ENCODE peak calls at places on chromosomes 6 and 20, in ten cellular contexts. O is esophagus muscularis mucosa; S is CD8-positive, alpha-beta T cell; L is cardiac fibroblast; B is progenitor cell of endocrine pancreas; N is MM.1S; K is CD14-positive monocyte; J is left ventricle myocardium inferior; Q is GM13977; Y is lower lobe of right lung. Z is an unnamed sample.

GRCh38 chr6:83371428-83371827 is 59.4 kb downstream of the ME1 start:
- DNase-seq in O (no peak), S (no peak), L (peak), B (no peak), N (no peak), K (no peak), J (no peak), Q (no peak), Y (no peak), Z (no peak)

GRCh38 chr20:13659288-13659687 is 20.6 kb upstream of the TASP1 start:
- DNase-seq in O (no peak), S (no peak), L (no peak), B (no peak), N (no peak), K (no peak), J (no peak), Q (peak), Y (no peak), Z (peak)

GRCh38 chr6:155485756-155486155 is 30.1 kb upstream of the NOX3 start:
- DNase-seq in O (no peak), S (no peak), L (no peak), B (no peak), N (no peak), K (no peak), J (no peak), Q (no peak), Y (no peak), Z (no peak)

GRCh38 chr6:3748208-3748701 is 3.3 kb downstream of the PXDC1 start:
- DNase-seq in O (no peak), S (no peak), L (peak), B (peak), N (peak), K (peak), J (peak), Q (peak), Y (peak), Z (no peak)

GRCh38 chr6:158500016-158500735 is 59.7 kb upstream of the TMEM181 start:
- DNase-seq in O (no peak), S (no peak), L (peak), B (no peak), N (no peak), K (no peak), J (no peak), Q (no peak), Y (no peak), Z (no peak)

GRCh38 chr6:52877168-52877567 is 32.3 kb downstream of the GSTA3 start:
- DNase-seq in O (no peak), S (no peak), L (peak), B (no peak), N (peak), K (no peak), J (no peak), Q (no peak), Y (no peak), Z (no peak)

GRCh38 chr20:53448426-53448825 is 145.2 kb downstream of the ZNF217 start:
- DNase-seq in O (no peak), S (no peak), L (no peak), B (no peak), N (no peak), K (no peak), J (no peak), Q (no peak), Y (no peak), Z (no peak)

GRCh38 chr6:156028310-156029131 is 572.9 kb upstream of the NOX3 start:
- DNase-seq in O (no peak), S (no peak), L (no peak), B (no peak), N (no peak), K (no peak), J (no peak), Q (no peak), Y (no peak), Z (no peak)

GRCh38 chr6:142907017-142907470 is 37.9 kb downstream of the HIVEP2 start:
- DNase-seq in O (no peak), S (no peak), L (no peak), B (no peak), N (peak), K (no peak), J (no peak), Q (no peak), Y (no peak), Z (peak)

GRCh38 chr20:59001449-59002171 is 5.4 kb downstream of the CTSZ start:
- DNase-seq in O (no peak), S (no peak), L (no peak), B (no peak), N (no peak), K (no peak), J (no peak), Q (no peak), Y (no peak), Z (no peak)

GRCh38 chr6:43189905-43190304 is 7.9 kb downstream of the CUL9 start:
- DNase-seq in O (no peak), S (no peak), L (no peak), B (no peak), N (no peak), K (no peak), J (no peak), Q (no peak), Y (no peak), Z (no peak)

GRCh38 chr20:57656252-57656820 is 36.1 kb upstream of the ZBP1 start:
- DNase-seq in O (peak), S (no peak), L (no peak), B (no peak), N (no peak), K (no peak), J (no peak), Q (peak), Y (peak), Z (no peak)

GRCh38 chr6:132391391-132392291 is 9.6 kb downstream of the MOXD1 start:
- DNase-seq in O (no peak), S (no peak), L (peak), B (no peak), N (no peak), K (no peak), J (peak), Q (no peak), Y (no peak), Z (no peak)

GRCh38 chr6:17120019-17120418 is 18.2 kb downstream of the STMND1 start:
- DNase-seq in O (no peak), S (no peak), L (no peak), B (no peak), N (no peak), K (no peak), J (no peak), Q (no peak), Y (no peak), Z (no peak)

GRCh38 chr20:57609086-57609841 is 11.0 kb downstream of the ZBP1 start:
- DNase-seq in O (no peak), S (no peak), L (no peak), B (no peak), N (no peak), K (no peak), J (no peak), Q (no peak), Y (peak), Z (no peak)

GRCh38 chr20:63232235-63233060 is 3.3 kb upstream of the BIRC7 start:
- DNase-seq in O (no peak), S (no peak), L (peak), B (no peak), N (no peak), K (no peak), J (no peak), Q (no peak), Y (no peak), Z (no peak)

GRCh38 chr6:56246941-56247653 is at the start of gene COL21A1:
- DNase-seq in O (no peak), S (no peak), L (peak), B (peak), N (no peak), K (no peak), J (peak), Q (no peak), Y (peak), Z (no peak)

GRCh38 chr20:33348136-33348937 is 53.0 kb downstream of the CDK5RAP1 start:
- DNase-seq in O (no peak), S (no peak), L (no peak), B (no peak), N (no peak), K (no peak), J (no peak), Q (no peak), Y (no peak), Z (no peak)

GRCh38 chr6:31386977-31387376 is 16.4 kb upstream of the MICA start:
- DNase-seq in O (no peak), S (no peak), L (no peak), B (no peak), N (no peak), K (no peak), J (no peak), Q (no peak), Y (no peak), Z (no peak)

GRCh38 chr20:2299301-2299700 is 3.5 kb downstream of the TGM3 start:
- DNase-seq in O (no peak), S (no peak), L (no peak), B (no peak), N (no peak), K (peak), J (peak), Q (no peak), Y (peak), Z (no peak)

GRCh38 chr6:102679844-102680243 is 1286.3 kb downstream of the GRIK2 start:
- DNase-seq in O (no peak), S (no peak), L (no peak), B (no peak), N (no peak), K (no peak), J (no peak), Q (no peak), Y (no peak), Z (no peak)

GRCh38 chr6:129007819-129008218 is 124.9 kb downstream of the LAMA2 start:
- DNase-seq in O (no peak), S (no peak), L (no peak), B (no peak), N (no peak), K (no peak), J (no peak), Q (no peak), Y (no peak), Z (no peak)

GRCh38 chr20:23889775-23890187 is 10.2 kb upstream of the CST5 start:
- DNase-seq in O (peak), S (peak), L (peak), B (peak), N (peak), K (no peak), J (peak), Q (peak), Y (no peak), Z (peak)

GRCh38 chr6:138161434-138162103 is at the start of gene ARFGEF3:
- DNase-seq in O (no peak), S (peak), L (peak), B (peak), N (peak), K (no peak), J (peak), Q (peak), Y (peak), Z (peak)

GRCh38 chr6:35213824-35214756 is at the start of gene SCUBE3:
- DNase-seq in O (no peak), S (no peak), L (peak), B (peak), N (no peak), K (no peak), J (peak), Q (peak), Y (no peak), Z (no peak)

GRCh38 chr20:4961746-4962145 is 39.6 kb downstream of the SLC23A2 start:
- DNase-seq in O (no peak), S (peak), L (peak), B (no peak), N (no peak), K (peak), J (no peak), Q (no peak), Y (no peak), Z (no peak)

GRCh38 chr20:51303731-51304670 is 238.5 kb downstream of the NFATC2 start:
- DNase-seq in O (no peak), S (no peak), L (no peak), B (no peak), N (no peak), K (no peak), J (no peak), Q (no peak), Y (no peak), Z (no peak)
- TF ChIP-seq CTCF in O (no peak), S (no peak), L (no peak), B (no peak), N (no peak), K (no peak), J (no peak), Q (no peak), Y (no peak), Z (no peak)

DNA sequence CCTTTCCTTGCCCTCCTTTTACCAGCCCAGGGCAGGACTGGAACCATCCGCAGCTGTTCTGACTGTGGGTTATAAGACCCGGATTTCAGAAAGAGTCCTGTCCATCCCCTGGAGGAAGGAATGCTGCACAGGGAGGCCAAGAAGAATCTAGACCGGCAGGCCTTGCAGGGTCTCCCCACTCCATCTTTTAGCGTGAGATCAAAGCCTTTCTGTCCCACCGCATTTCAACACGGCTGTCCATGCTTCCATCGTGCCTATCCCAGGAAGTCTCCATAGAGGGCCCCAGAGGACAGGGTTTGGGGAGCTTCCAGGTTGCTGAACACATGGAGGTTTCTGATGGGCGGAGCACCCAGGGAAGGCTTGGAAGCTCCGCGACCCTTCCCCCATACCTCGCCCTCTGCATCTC is 79.3 kb upstream of the AGPAT4 start:
- DNase-seq in O (no peak), S (no peak), L (peak), B (no peak), N (no peak), K (no peak), J (no peak), Q (no peak), Y (no peak), Z (no peak)
- TF ChIP-seq CTCF in O (no peak), S (no peak), L (peak), B (peak), N (no peak), K (peak), J (peak), Q (no peak), Y (peak), Z (no peak)

GRCh38 chr20:662289-663192 is 9.5 kb upstream of the SRXN1 start:
- DNase-seq in O (no peak), S (no peak), L (no peak), B (no peak), N (no peak), K (no peak), J (no peak), Q (no peak), Y (no peak), Z (no peak)
- TF ChIP-seq CTCF in O (no peak), S (no peak), L (no peak), B (no peak), N (no peak), K (no peak), J (no peak), Q (no peak), Y (no peak), Z (no peak)

DNA sequence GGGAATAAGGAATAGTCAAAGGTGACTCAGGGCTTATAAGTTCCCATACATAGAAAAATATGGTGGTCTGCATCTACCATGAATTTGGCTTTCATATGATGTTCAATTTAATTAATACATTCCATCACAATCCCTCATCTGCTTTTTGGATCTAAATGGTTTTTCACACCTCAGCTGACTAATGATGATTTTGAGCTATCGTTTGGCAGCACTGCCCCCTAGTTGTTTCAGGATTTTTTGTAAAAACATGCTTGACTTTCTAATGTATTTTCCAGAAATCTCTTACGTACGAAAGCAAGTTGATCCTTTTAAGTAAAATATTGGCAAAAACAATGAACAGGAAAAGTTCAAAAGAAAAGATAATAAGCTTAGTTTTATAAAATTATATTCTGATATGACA is 408.6 kb upstream of the ADGRB3 start:
- DNase-seq in O (no peak), S (no peak), L (peak), B (no peak), N (no peak), K (no peak), J (no peak), Q (no peak), Y (no peak), Z (no peak)
- TF ChIP-seq CTCF in O (peak), S (no peak), L (peak), B (peak), N (peak), K (no peak), J (peak), Q (peak), Y (no peak), Z (peak)

GRCh38 chr6:37103169-37104039 is 66.5 kb upstream of the PIM1 start:
- DNase-seq in O (no peak), S (no peak), L (no peak), B (no peak), N (peak), K (no peak), J (peak), Q (peak), Y (peak), Z (peak)

GRCh38 chr6:37101991-37102298 is 68.0 kb upstream of the PIM1 start:
- DNase-seq in O (no peak), S (no peak), L (no peak), B (no peak), N (no peak), K (no peak), J (no peak), Q (no peak), Y (no peak), Z (no peak)

GRCh38 chr6:37100740-37101139 is 69.2 kb upstream of the PIM1 start:
- DNase-seq in O (no peak), S (no peak), L (no peak), B (no peak), N (no peak), K (no peak), J (no peak), Q (no peak), Y (no peak), Z (no peak)

GRCh38 chr6:37104935-37105781 is 64.8 kb upstream of the PIM1 start:
- DNase-seq in O (no peak), S (no peak), L (no peak), B (no peak), N (peak), K (no peak), J (no peak), Q (no peak), Y (no peak), Z (no peak)

DNA sequence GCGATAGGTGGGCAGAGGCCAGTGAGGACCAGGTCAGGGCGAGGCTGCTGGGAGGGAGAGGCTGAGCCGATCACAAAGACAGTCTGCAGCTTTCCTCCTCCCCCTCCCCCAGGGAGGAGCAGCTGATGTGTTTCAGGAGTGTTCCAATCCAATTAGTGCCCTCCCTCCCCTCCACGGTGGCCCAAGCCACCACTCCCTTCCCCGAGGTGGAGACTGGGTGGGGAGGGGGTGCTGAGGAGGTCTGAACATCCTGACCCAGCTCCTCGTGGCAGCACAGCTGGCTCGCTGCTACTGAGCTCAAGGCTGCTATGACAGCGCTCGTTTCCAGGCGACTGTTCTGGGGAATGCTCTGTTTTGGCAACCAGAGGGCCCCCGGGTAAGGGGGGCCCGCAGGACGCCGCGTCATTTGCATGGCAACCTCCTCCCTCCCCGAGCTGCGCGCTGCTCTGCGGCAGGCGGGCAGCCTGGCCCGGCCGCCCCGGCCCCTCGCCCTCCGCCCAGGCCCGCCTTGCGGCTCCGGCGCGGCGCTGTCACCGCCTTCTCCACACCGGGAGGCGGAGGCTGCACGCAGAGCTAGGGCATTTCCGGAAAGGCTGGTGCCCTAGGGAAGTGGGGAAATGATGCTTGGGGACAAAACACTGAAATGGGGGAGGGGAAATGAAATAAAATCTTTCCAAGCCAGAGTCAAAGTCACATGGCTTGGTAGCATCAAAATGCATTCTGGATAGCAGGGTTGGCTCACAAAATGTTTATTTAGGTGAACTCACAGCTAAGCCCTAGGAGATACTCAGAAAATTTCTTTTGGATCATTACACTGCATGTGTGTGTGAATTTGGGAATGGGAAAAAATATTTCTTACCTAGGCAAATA is 67.4 kb upstream of the PIM1 start:
- DNase-seq in O (peak), S (peak), L (peak), B (peak), N (peak), K (peak), J (peak), Q (peak), Y (peak), Z (peak)
- TF ChIP-seq CTCF in O (no peak), S (no peak), L (no peak), B (peak), N (no peak), K (no peak), J (peak), Q (no peak), Y (no peak), Z (no peak)

GRCh38 chr6:78513856-78514255 is 353.5 kb upstream of the IRAK1BP1 start:
- DNase-seq in O (no peak), S (no peak), L (peak), B (no peak), N (peak), K (no peak), J (no peak), Q (peak), Y (no peak), Z (no peak)
- TF ChIP-seq CTCF in O (no peak), S (no peak), L (peak), B (no peak), N (peak), K (no peak), J (no peak), Q (peak), Y (no peak), Z (peak)

GRCh38 chr20:25295386-25296093 is 47.7 kb downstream of the PYGB start:
- DNase-seq in O (no peak), S (no peak), L (no peak), B (no peak), N (no peak), K (no peak), J (peak), Q (no peak), Y (no peak), Z (no peak)
- TF ChIP-seq CTCF in O (peak), S (no peak), L (no peak), B (no peak), N (no peak), K (no peak), J (no peak), Q (no peak), Y (no peak), Z (no peak)